ENCODE peak calls at places on chromosomes 2 and 18, in six cellular contexts. U is nucleus accumbens, X is NCI-H2081, V is choroid plexus epithelial cell, Y is Right ventricle myocardium superior, K is osteocyte. E is an unnamed sample.

GRCh38 chr2:160406591-160407392 is 86.8 kb downstream of the RBMS1 start:
- DNase-seq in X (no peak), K (no peak), V (peak; percentile 86), U (peak; percentile 50), Y (peak; percentile 80), E (peak; percentile 85)

GRCh38 chr18:72871091-72871490 is 3.3 kb upstream of the NETO1 start:
- DNase-seq in U (no peak), V (peak; percentile 60), K (no peak), Y (no peak), X (no peak), E (peak; percentile 60)

GRCh38 chr2:141438536-141438935 is 692.3 kb downstream of the LRP1B start:
- DNase-seq in V (no peak), X (no peak), U (no peak), Y (no peak), K (no peak), E (no peak)

GRCh38 chr18:42137671-42138375 is 182.8 kb downstream of the PIK3C3 start:
- DNase-seq in U (no peak), K (no peak), V (no peak), Y (no peak), X (no peak), E (no peak)

GRCh38 chr2:188819781-188820180 is 154.4 kb upstream of the COL3A1 start:
- DNase-seq in X (no peak), V (peak; percentile 54), K (no peak), U (no peak), Y (no peak), E (peak; percentile 92)

GRCh38 chr2:71544919-71545571 is 91.7 kb downstream of the DYSF start:
- DNase-seq in X (no peak), V (no peak), Y (no peak), K (no peak), U (no peak), E (no peak)

GRCh38 chr2:43788646-43789045 is 14.8 kb downstream of the DYNC2LI1 start:
- DNase-seq in Y (no peak), U (no peak), K (no peak), X (no peak), V (no peak), E (no peak)

GRCh38 chr2:168348076-168348475 is 100.7 kb upstream of the STK39 start:
- DNase-seq in V (peak; percentile 81), X (peak; percentile 26), K (no peak), Y (peak; percentile 46), U (no peak), E (peak; percentile 33)

GRCh38 chr2:100260712-100261620 is 61.3 kb downstream of the LONRF2 start:
- DNase-seq in Y (peak; percentile 65), V (peak; percentile 88), K (peak; percentile 91), X (peak; percentile 72), U (peak; percentile 69), E (peak; percentile 76)

GRCh38 chr2:226798422-226799210 is 1.0 kb downstream of the IRS1 start:
- DNase-seq in Y (peak; percentile 63), V (peak; percentile 73), X (no peak), K (no peak), U (peak; percentile 54), E (peak; percentile 65)

GRCh38 chr2:61423714-61424113 is 47.2 kb downstream of the USP34 start:
- DNase-seq in Y (no peak), X (no peak), K (no peak), U (no peak), V (peak; percentile 49), E (peak; percentile 73)

GRCh38 chr2:30267161-30267568 is 35.8 kb downstream of the LBH start:
- DNase-seq in Y (no peak), U (no peak), X (no peak), V (no peak), K (no peak), E (no peak)

GRCh38 chr2:1052671-1053270 is 102.1 kb downstream of the SNTG2 start:
- DNase-seq in K (no peak), U (no peak), X (no peak), V (peak; percentile 86), Y (no peak), E (peak; percentile 82)

GRCh38 chr2:77025714-77026113 is 496.5 kb downstream of the LRRTM4 start:
- DNase-seq in V (no peak), Y (no peak), U (no peak), K (no peak), X (no peak), E (no peak)

GRCh38 chr2:199936554-199936953 is 18.7 kb downstream of the TYW5 start:
- DNase-seq in K (no peak), X (no peak), V (no peak), Y (no peak), U (no peak), E (no peak)

GRCh38 chr18:741931-742512 is 29.6 kb upstream of the ENOSF1 start:
- DNase-seq in K (no peak), V (peak; percentile 77), X (peak; percentile 3), U (no peak), Y (no peak), E (peak; percentile 66)

GRCh38 chr2:148124271-148124670 is 103.4 kb downstream of the MBD5 start:
- DNase-seq in V (no peak), K (no peak), X (no peak), U (no peak), Y (no peak), E (no peak)

GRCh38 chr2:118706371-118706770 is 141.1 kb downstream of the EN1 start:
- DNase-seq in U (no peak), K (no peak), V (no peak), Y (no peak), X (no peak), E (no peak)

GRCh38 chr2:101295895-101296294 is 12.6 kb downstream of the RNF149 start:
- DNase-seq in X (no peak), V (peak; percentile 71), Y (no peak), U (no peak), K (no peak), E (peak; percentile 30)

GRCh38 chr2:230410861-230411464 is 5.0 kb upstream of the SP100 start:
- DNase-seq in U (peak; percentile 20), X (no peak), Y (no peak), V (no peak), K (peak; percentile 49), E (no peak)

GRCh38 chr18:76521367-76521766 is 26.3 kb upstream of the ZNF516 start:
- DNase-seq in U (no peak), Y (no peak), X (no peak), V (no peak), K (no peak), E (peak; percentile 15)

GRCh38 chr18:79397288-79397829 is 1.6 kb downstream of the NFATC1 start:
- DNase-seq in U (no peak), Y (peak; percentile 38), V (no peak), K (no peak), X (no peak), E (no peak)

GRCh38 chr18:43620936-43621335 is 343.6 kb upstream of the SYT4 start:
- DNase-seq in U (no peak), V (peak; percentile 46), Y (no peak), K (no peak), X (peak; percentile 26), E (peak; percentile 19)

GRCh38 chr18:31440787-31441186 is 6.8 kb upstream of the DSG3 start:
- DNase-seq in X (no peak), V (no peak), K (no peak), Y (no peak), U (no peak), E (no peak)

GRCh38 chr2:171669121-171669520 is 18.1 kb upstream of the DYNC1I2 start:
- DNase-seq in Y (no peak), K (no peak), V (no peak), U (peak; percentile 27), X (no peak), E (no peak)

GRCh38 chr2:140383781-140384180 is 1603.6 kb upstream of the NXPH2 start:
- DNase-seq in X (no peak), V (no peak), Y (no peak), U (no peak), K (no peak), E (no peak)

GRCh38 chr2:109202486-109202885 is 73.5 kb downstream of the SH3RF3 start:
- DNase-seq in X (no peak), V (no peak), U (no peak), Y (no peak), K (no peak), E (no peak)

GRCh38 chr2:113770929-113771328 is 14.5 kb upstream of the SLC35F5 start:
- DNase-seq in U (no peak), V (no peak), Y (no peak), K (no peak), X (no peak), E (no peak)

GRCh38 chr2:219765236-219765635 is 137.8 kb downstream of the SLC4A3 start:
- DNase-seq in Y (no peak), V (no peak), U (no peak), K (no peak), X (no peak), E (no peak)